ENCODE peak calls at places on chromosomes 2 and 18, in nine cellular contexts. T is PC-3, J is GM20000, L is lower leg skin, P is GM23338, Y is pancreas, K is SK-N-SH, I is WTC11, V is fibroblast of the aortic adventitia. U is an unnamed sample.

GRCh38 chr18:74482697-74483096 is 13.5 kb upstream of the CNDP2 start:
- DNase-seq in L (no peak), V (no peak), Y (no peak), K (no peak), T (no peak), P (no peak), J (no peak), I (no peak), U (no peak)

GRCh38 chr2:29025711-29026110 is 44.6 kb downstream of the TOGARAM2 start:
- DNase-seq in I (no peak), L (no peak), J (no peak), P (no peak), K (no peak), T (no peak), Y (no peak), V (no peak), U (no peak)

GRCh38 chr2:106596844-106597243 is 109.7 kb downstream of the CD8B2 start:
- DNase-seq in K (no peak), L (no peak), V (no peak), T (peak), J (no peak), I (no peak), Y (no peak), P (peak), U (no peak)

GRCh38 chr2:107036293-107036692 is 150.3 kb upstream of the ST6GAL2 start:
- DNase-seq in V (no peak), T (no peak), L (no peak), J (no peak), K (no peak), Y (no peak), I (no peak), P (no peak), U (no peak)

GRCh38 chr18:45621068-45621511 is 5.8 kb downstream of the SLC14A2 start:
- DNase-seq in I (peak), J (peak), P (peak), V (peak), K (peak), T (peak), L (no peak), Y (peak), U (peak)

GRCh38 chr2:241898681-241899270 is 29.2 kb downstream of the RTP5 start:
- DNase-seq in L (peak), T (no peak), P (no peak), Y (peak), V (no peak), K (peak), J (no peak), I (no peak), U (no peak)

GRCh38 chr2:154623819-154624218 is 74.7 kb upstream of the KCNJ3 start:
- DNase-seq in T (peak), J (peak), K (peak), L (no peak), V (peak), P (peak), I (peak), Y (peak), U (peak)

GRCh38 chr2:181038796-181039195 is 58.4 kb downstream of the UBE2E3 start:
- DNase-seq in Y (no peak), J (no peak), L (no peak), K (no peak), I (no peak), T (no peak), V (no peak), P (no peak), U (no peak)

GRCh38 chr2:128654404-128654803 is 335.7 kb upstream of the HS6ST1 start:
- DNase-seq in J (no peak), K (no peak), V (no peak), Y (no peak), I (no peak), T (no peak), L (peak), P (no peak), U (no peak)

GRCh38 chr2:118371500-118371899 is 283.2 kb downstream of the INSIG2 start:
- DNase-seq in I (peak), T (peak), K (peak), V (peak), Y (peak), J (peak), L (no peak), P (peak), U (peak)

GRCh38 chr18:48719988-48720654 is 181.3 kb downstream of the CTIF start:
- DNase-seq in Y (no peak), J (no peak), I (no peak), P (no peak), T (no peak), K (peak), V (peak), L (no peak), U (no peak)

GRCh38 chr18:79870369-79871025 is 72.8 kb downstream of the KCNG2 start:
- DNase-seq in Y (no peak), P (no peak), I (no peak), J (no peak), K (peak), T (no peak), L (peak), V (no peak), U (no peak)

GRCh38 chr2:163646659-163647058 is 89.1 kb downstream of the FIGN start:
- DNase-seq in P (no peak), T (no peak), Y (no peak), L (no peak), I (no peak), J (no peak), V (no peak), K (no peak), U (no peak)

GRCh38 chr2:54503192-54503591 is 47.1 kb downstream of the SPTBN1 start:
- DNase-seq in V (no peak), J (peak), L (no peak), P (peak), K (peak), Y (peak), I (peak), T (peak), U (peak)

GRCh38 chr2:148553332-148553887 is 91.1 kb upstream of the EPC2 start:
- DNase-seq in V (no peak), K (no peak), J (no peak), Y (no peak), P (no peak), T (no peak), L (no peak), I (no peak), U (no peak)

GRCh38 chr18:79523738-79524180 is 128.0 kb downstream of the NFATC1 start:
- DNase-seq in J (peak), Y (no peak), K (no peak), I (no peak), L (peak), T (no peak), V (no peak), P (no peak), U (no peak)

GRCh38 chr2:3430740-3431490 is 51.4 kb downstream of the TRAPPC12 start:
- DNase-seq in K (peak), J (no peak), P (no peak), L (no peak), T (no peak), I (no peak), Y (no peak), V (peak), U (no peak)

GRCh38 chr2:46645681-46646162 is 166.4 kb downstream of the TMEM247 start:
- DNase-seq in J (no peak), T (peak), I (no peak), P (no peak), L (no peak), Y (no peak), K (no peak), V (peak), U (no peak)

GRCh38 chr2:216838146-216838545 is 21.7 kb downstream of the TNP1 start:
- DNase-seq in J (no peak), Y (no peak), K (no peak), T (no peak), P (no peak), I (no peak), V (peak), L (no peak), U (no peak)

GRCh38 chr2:174925046-174925784 is 80.0 kb downstream of the CHN1 start:
- DNase-seq in P (peak), L (no peak), J (no peak), K (no peak), V (no peak), I (no peak), T (no peak), Y (no peak), U (no peak)

GRCh38 chr2:10957396-10957795 is 45.7 kb downstream of the KCNF1 start:
- DNase-seq in L (no peak), Y (no peak), P (no peak), T (no peak), K (no peak), V (no peak), J (no peak), I (no peak), U (no peak)

GRCh38 chr18:22826726-22827125 is 106.4 kb upstream of the RBBP8 start:
- DNase-seq in L (no peak), I (no peak), J (no peak), Y (no peak), K (no peak), T (peak), P (no peak), V (peak), U (no peak)

GRCh38 chr2:205763708-205764501 is 81.6 kb downstream of the NRP2 start:
- DNase-seq in V (peak), P (peak), L (peak), J (peak), K (peak), I (peak), T (no peak), Y (peak), U (peak)

GRCh38 chr2:42979870-42980763 is 187.7 kb upstream of the HAAO start:
- DNase-seq in I (no peak), V (no peak), Y (no peak), P (no peak), K (peak), L (peak), J (no peak), T (no peak), U (no peak)

GRCh38 chr2:218879881-218880748 is 537 bp upstream of the WNT10A start:
- DNase-seq in I (peak), K (peak), Y (no peak), P (peak), J (peak), L (no peak), V (no peak), T (no peak), U (peak)

GRCh38 chr2:101064868-101065549 is 62.9 kb downstream of the RPL31 start:
- DNase-seq in T (peak), K (no peak), Y (no peak), J (peak), I (no peak), L (no peak), V (peak), P (no peak), U (no peak)

GRCh38 chr2:72843301-72843700 is 17.5 kb upstream of the EXOC6B start:
- DNase-seq in K (no peak), T (no peak), L (no peak), J (no peak), V (no peak), P (peak), Y (no peak), I (peak), U (no peak)

GRCh38 chr2:232292395-232293154 is 86.0 kb upstream of the ALPP start:
- DNase-seq in T (peak), P (peak), Y (peak), J (peak), K (peak), I (peak), L (no peak), V (peak), U (peak)

GRCh38 chr2:236545814-236546480 is 23.7 kb upstream of the ACKR3 start:
- DNase-seq in K (no peak), V (no peak), P (no peak), I (no peak), L (no peak), J (peak), T (no peak), Y (no peak), U (no peak)

GRCh38 chr2:73851274-73851673 is 22.5 kb downstream of the STAMBP start:
- DNase-seq in T (peak), V (no peak), K (no peak), P (peak), Y (no peak), I (peak), J (no peak), L (no peak), U (no peak)

GRCh38 chr18:59996370-59996966 is 96.7 kb downstream of the PMAIP1 start:
- DNase-seq in T (peak), P (peak), I (peak), L (no peak), Y (peak), V (peak), J (peak), K (peak), U (peak)

GRCh38 chr2:95158441-95158840 is 1.2 kb downstream of the ZNF514 start:
- DNase-seq in J (no peak), K (no peak), T (no peak), L (no peak), V (no peak), I (no peak), P (peak), Y (no peak), U (no peak)

GRCh38 chr18:29012874-29013273 is 835.9 kb upstream of the CDH2 start:
- DNase-seq in J (no peak), V (no peak), L (no peak), K (no peak), I (no peak), T (no peak), Y (no peak), P (no peak), U (no peak)

GRCh38 chr2:228589115-228589514 is 407.6 kb upstream of the SPHKAP start:
- DNase-seq in V (no peak), P (no peak), I (no peak), Y (no peak), L (no peak), K (no peak), J (no peak), T (peak), U (no peak)

GRCh38 chr2:109128466-109129355 is at the start of gene SH3RF3:
- DNase-seq in I (peak), V (peak), Y (peak), L (peak), J (peak), K (peak), P (peak), T (peak), U (peak)

GRCh38 chr18:49510393-49511115 is 23.5 kb upstream of the C18orf32 start:
- DNase-seq in I (peak), V (peak), J (peak), K (peak), L (no peak), P (peak), Y (peak), T (peak), U (peak)

GRCh38 chr18:8801263-8801901 is 96.0 kb downstream of the MTCL1 start:
- DNase-seq in Y (no peak), I (no peak), L (no peak), K (no peak), P (no peak), V (peak), T (peak), J (no peak), U (no peak)

GRCh38 chr2:172282944-172283343 is 144.4 kb upstream of the ITGA6 start:
- DNase-seq in P (no peak), Y (no peak), L (no peak), T (peak), I (no peak), J (no peak), V (peak), K (no peak), U (no peak)

DNA sequence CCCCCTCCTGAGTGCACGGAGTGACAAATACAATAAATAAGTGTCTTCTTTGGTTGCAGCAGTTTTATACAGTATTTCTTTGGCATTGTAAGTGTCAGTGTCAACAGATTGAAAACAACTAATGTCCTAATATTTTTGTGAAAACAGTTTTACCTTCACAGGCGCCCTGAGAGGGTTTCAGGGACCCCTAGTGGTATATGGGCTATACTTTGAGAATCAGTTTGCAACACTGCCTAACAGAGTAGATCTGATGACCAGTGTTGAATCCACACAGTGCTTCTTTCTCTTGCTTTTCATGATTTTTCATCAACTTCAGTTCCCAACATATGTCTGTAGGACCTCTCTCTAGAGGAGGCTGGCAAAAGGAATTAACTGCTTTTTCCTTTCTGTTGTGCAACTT is 162.2 kb downstream of the PRPF40A start:
- DNase-seq in I (no peak), J (no peak), L (no peak), K (no peak), V (peak), T (no peak), P (peak), Y (no peak), U (no peak)
- TF ChIP-seq CTCF in I (no peak), J (no peak), L (no peak), K (peak), V (peak), T (peak), P (peak), Y (no peak), U (peak)

GRCh38 chr18:11570770-11571169 is 38.6 kb upstream of the SLC35G4 start:
- DNase-seq in J (no peak), L (no peak), T (peak), V (peak), K (no peak), Y (no peak), P (peak), I (no peak), U (no peak)
- TF ChIP-seq CTCF in J (no peak), L (no peak), T (peak), V (no peak), K (peak), Y (no peak), P (peak), I (no peak), U (peak)

GRCh38 chr2:190805843-190806242 is 74.8 kb upstream of the GLS start:
- DNase-seq in V (no peak), L (no peak), P (no peak), K (peak), T (no peak), Y (no peak), J (no peak), I (no peak), U (no peak)

GRCh38 chr2:190802810-190803209 is 77.8 kb upstream of the GLS start:
- DNase-seq in Y (no peak), J (no peak), K (no peak), V (no peak), T (no peak), L (no peak), I (no peak), P (no peak), U (no peak)

GRCh38 chr2:190802133-190802532 is 78.5 kb upstream of the GLS start:
- DNase-seq in I (peak), P (peak), V (no peak), L (no peak), Y (no peak), J (no peak), T (no peak), K (no peak), U (peak)

GRCh38 chr2:190805126-190805525 is 75.5 kb upstream of the GLS start:
- DNase-seq in P (no peak), Y (no peak), I (no peak), L (no peak), T (no peak), K (no peak), J (no peak), V (no peak), U (no peak)

GRCh38 chr2:190804182-190804795 is 76.3 kb upstream of the GLS start:
- DNase-seq in L (no peak), V (peak), Y (no peak), I (no peak), K (no peak), T (peak), P (peak), J (no peak), U (no peak)
- TF ChIP-seq CTCF in L (no peak), V (peak), Y (peak), I (peak), K (peak), T (peak), P (peak), J (peak), U (peak)

GRCh38 chr2:227115761-227116160 is 48.2 kb downstream of the COL4A4 start:
- DNase-seq in T (no peak), Y (no peak), K (no peak), J (no peak), L (no peak), I (no peak), P (no peak), V (peak), U (no peak)
- TF ChIP-seq CTCF in T (no peak), Y (no peak), K (no peak), J (no peak), L (no peak), I (no peak), P (no peak), V (no peak), U (no peak)

GRCh38 chr2:40256649-40257048 is 195.2 kb downstream of the SLC8A1 start:
- DNase-seq in L (no peak), K (peak), J (no peak), I (peak), T (peak), Y (no peak), V (no peak), P (peak), U (no peak)
- TF ChIP-seq CTCF in L (no peak), K (peak), J (no peak), I (no peak), T (peak), Y (no peak), V (peak), P (peak), U (peak)

GRCh38 chr2:80303006-80303741 is 1.4 kb downstream of the LRRTM1 start:
- DNase-seq in K (peak), L (no peak), J (no peak), V (no peak), I (peak), T (no peak), Y (no peak), P (peak), U (peak)

GRCh38 chr2:80302001-80302464 is 2.5 kb downstream of the LRRTM1 start:
- DNase-seq in V (no peak), J (no peak), K (peak), L (no peak), T (no peak), I (no peak), Y (no peak), P (peak), U (no peak)

GRCh38 chr2:80302465-80303005 is 2.0 kb downstream of the LRRTM1 start:
- DNase-seq in P (peak), Y (no peak), I (peak), K (peak), T (no peak), J (no peak), V (no peak), L (no peak), U (peak)

GRCh38 chr2:80300346-80300745 is 4.2 kb downstream of the LRRTM1 start:
- DNase-seq in J (no peak), Y (no peak), L (no peak), T (no peak), K (no peak), I (no peak), V (no peak), P (peak), U (no peak)

DNA sequence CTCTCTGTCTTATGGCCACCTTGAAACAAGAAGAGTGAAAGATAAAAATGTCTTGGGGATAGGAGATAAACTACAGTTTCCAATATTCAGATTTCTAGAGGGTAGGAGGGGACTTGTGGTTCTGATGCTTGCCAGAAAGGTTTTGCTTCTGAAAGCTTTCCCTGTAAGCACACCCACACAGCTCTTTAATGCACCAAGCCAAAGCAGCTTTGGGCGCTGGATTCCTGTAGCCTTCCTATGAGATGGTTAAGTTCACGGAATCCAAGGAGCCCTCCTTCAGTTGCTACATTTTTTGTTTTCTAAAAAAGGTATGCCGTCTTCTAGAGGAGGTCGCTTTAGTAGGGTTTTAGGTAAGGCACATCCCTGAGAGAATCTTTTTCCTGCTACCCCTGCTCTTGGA is 4.9 kb downstream of the LRRTM1 start:
- DNase-seq in Y (no peak), J (no peak), I (no peak), L (no peak), K (no peak), V (no peak), P (peak), T (no peak), U (no peak)
- TF ChIP-seq CTCF in Y (no peak), J (no peak), I (no peak), L (no peak), K (no peak), V (no peak), P (no peak), T (no peak), U (no peak)

DNA sequence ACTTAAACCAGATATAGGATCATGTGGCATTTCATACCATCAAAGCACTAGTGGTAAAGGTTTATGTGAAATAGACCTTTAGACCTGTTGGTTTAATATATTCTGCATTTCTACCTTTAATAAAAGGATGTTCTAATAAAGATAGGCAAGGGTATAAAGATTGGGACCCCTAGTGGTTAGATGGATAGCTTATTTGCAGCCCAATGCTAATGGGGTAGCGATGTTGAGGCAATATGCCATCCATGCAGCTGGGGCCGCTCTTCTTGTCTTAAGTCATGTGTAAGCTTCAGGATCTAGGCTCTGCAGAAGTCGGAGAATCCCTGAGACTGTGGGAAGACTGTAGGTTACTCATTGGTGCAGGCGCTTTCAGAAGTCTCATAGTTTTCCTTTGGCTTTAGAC is 114.9 kb downstream of the ICOS start:
- DNase-seq in J (no peak), I (peak), T (peak), V (no peak), P (peak), K (no peak), Y (no peak), L (no peak), U (no peak)
- TF ChIP-seq CTCF in J (peak), I (no peak), T (peak), V (no peak), P (peak), K (peak), Y (no peak), L (no peak), U (peak)